ENCODE peak calls at places on chromosomes 2 and 18, in four cellular contexts. F, N, D and O are unnamed samples.

GRCh38 chr2:236665130-236665529 is 95.5 kb downstream of the ACKR3 start:
- DNase-seq in F (no peak), D (no peak), N (no peak), O (peak; percentile 18)

GRCh38 chr2:31228717-31229116 is 5.2 kb upstream of the EHD3 start:
- DNase-seq in N (no peak), D (peak; percentile 38), F (no peak), O (no peak)

GRCh38 chr2:211161236-211161635 is 604.8 kb downstream of the CPS1 start:
- DNase-seq in F (no peak), D (no peak), N (no peak), O (no peak)

GRCh38 chr18:58276640-58277456 is 232.8 kb downstream of the NEDD4L start:
- DNase-seq in N (no peak), F (no peak), D (no peak), O (no peak)

GRCh38 chr2:178804791-178805190 is 2.4 kb downstream of the TTN start:
- DNase-seq in N (no peak), D (peak; percentile 72), F (no peak), O (peak; percentile 53)

GRCh38 chr2:216210711-216211131 is 101.6 kb downstream of the XRCC5 start:
- DNase-seq in D (no peak), F (no peak), N (peak; percentile 25), O (no peak)

GRCh38 chr2:18117592-18117991 is 239.1 kb downstream of the KCNS3 start:
- DNase-seq in F (peak; percentile 34), N (peak; percentile 26), D (no peak), O (peak; percentile 56)

GRCh38 chr18:75346671-75347070 is 80.8 kb downstream of the SMIM21 start:
- DNase-seq in F (no peak), D (no peak), N (no peak), O (no peak)

GRCh38 chr2:228283491-228284171 is 102.1 kb upstream of the SPHKAP start:
- DNase-seq in N (no peak), D (no peak), F (no peak), O (no peak)

GRCh38 chr2:41886757-41887156 is 161.1 kb upstream of the PKDCC start:
- DNase-seq in D (no peak), F (no peak), N (peak; percentile 21), O (no peak)

GRCh38 chr2:134540954-134541353 is 177.8 kb downstream of the TMEM163 start:
- DNase-seq in F (no peak), D (no peak), N (no peak), O (no peak)

GRCh38 chr2:106095478-106096392 is 98.4 kb downstream of the UXS1 start:
- DNase-seq in D (no peak), N (no peak), F (no peak), O (no peak)

GRCh38 chr18:8708670-8709069 is 3.3 kb downstream of the MTCL1 start:
- DNase-seq in N (no peak), D (no peak), F (no peak), O (no peak)
- H4K20me1 ChIP-seq in N (no peaks in the 10 kb centered on the region), D (peaks cover 35% of the 10 kb centered on the region), F (peaks cover 10% of the 10 kb centered on the region), O (peaks cover 16% of the 10 kb centered on the region)

DNA sequence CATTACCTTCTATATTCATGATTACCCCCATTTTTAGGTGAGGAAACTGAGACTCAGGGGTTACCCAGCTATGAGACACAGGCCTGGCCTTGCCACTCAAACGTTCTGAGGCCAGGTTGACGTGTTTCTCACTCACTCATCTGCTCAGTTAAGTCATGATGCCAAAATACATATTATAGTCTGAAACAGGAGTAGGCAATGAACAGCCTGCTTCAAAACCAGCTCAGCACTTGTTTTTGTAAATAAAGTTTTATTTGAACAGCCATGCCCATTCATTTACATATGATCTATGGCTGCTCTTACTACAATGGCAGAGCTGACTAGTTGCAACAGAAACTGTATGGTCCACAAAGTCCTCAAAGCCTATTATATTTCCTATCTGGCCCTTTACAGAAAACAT is 74.1 kb upstream of the SMAD2 start:
- DNase-seq in F (no peak), D (no peak), N (no peak), O (no peak)
- H4K20me1 ChIP-seq in F (no peaks in the 10 kb centered on the region), D (no peaks in the 10 kb centered on the region), N (no peaks in the 10 kb centered on the region), O (no peaks in the 10 kb centered on the region)

GRCh38 chr2:73937103-73937885 is 10.6 kb downstream of the DGUOK start:
- DNase-seq in F (no peak), D (no peak), N (no peak), O (no peak)
- H4K20me1 ChIP-seq in F (peaks cover 74% of the 10 kb centered on the region), D (peaks cover 91% of the 10 kb centered on the region), N (peaks cover 3% of the 10 kb centered on the region), O (peaks cover 16% of the 10 kb centered on the region)

DNA sequence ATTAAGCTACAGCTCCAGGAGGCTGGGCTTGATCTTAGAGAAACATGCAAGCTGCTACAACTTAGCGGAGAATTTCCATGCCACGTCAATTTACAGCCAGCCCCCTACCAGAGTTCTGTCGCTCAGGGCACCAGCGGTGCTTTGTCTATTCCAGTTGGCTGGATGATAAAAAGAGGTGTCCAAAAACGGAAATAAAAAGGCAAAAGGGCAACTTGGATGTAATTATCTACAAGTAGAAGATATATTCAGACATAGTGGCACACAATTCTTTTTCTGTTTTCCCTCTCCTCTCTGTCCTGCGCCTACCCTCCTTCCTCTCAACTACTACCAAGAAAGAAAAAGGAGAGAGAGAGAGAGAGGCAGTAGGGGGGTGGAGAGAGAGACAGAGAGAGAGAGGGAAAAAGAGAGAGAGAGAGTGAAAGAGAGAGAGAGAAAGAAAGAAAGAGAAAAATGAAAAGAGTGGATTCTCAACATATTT is 363 bp upstream of the RFTN2 start:
- DNase-seq in D (peak; percentile 22), F (peak; percentile 41), N (peak; percentile 88), O (no peak)
- H4K20me1 ChIP-seq in D (no peaks in the 10 kb centered on the region), F (no peaks in the 10 kb centered on the region), N (no peaks in the 10 kb centered on the region), O (no peaks in the 10 kb centered on the region)

GRCh38 chr2:127659408-127660290 is 13.7 kb downstream of the GPR17 start:
- DNase-seq in F (no peak), N (peak; percentile 79), D (peak; percentile 53), O (no peak)
- H4K20me1 ChIP-seq in F (no peaks in the 10 kb centered on the region), N (no peaks in the 10 kb centered on the region), D (no peaks in the 10 kb centered on the region), O (no peaks in the 10 kb centered on the region)

GRCh38 chr2:65369980-65370379 is 62.4 kb downstream of the SPRED2 start:
- DNase-seq in F (no peak), N (no peak), D (no peak), O (no peak)
- H4K20me1 ChIP-seq in F (no peaks in the 10 kb centered on the region), N (no peaks in the 10 kb centered on the region), D (peaks cover 17% of the 10 kb centered on the region), O (peaks cover 5% of the 10 kb centered on the region)

GRCh38 chr2:240437181-240437860 is 1.9 kb downstream of the GPC1 start:
- DNase-seq in F (no peak), N (no peak), D (peak; percentile 92), O (no peak)
- H4K20me1 ChIP-seq in F (peaks cover 43% of the 10 kb centered on the region), N (no peaks in the 10 kb centered on the region), D (peaks cover 36% of the 10 kb centered on the region), O (peaks cover 27% of the 10 kb centered on the region)